ENCODE peak calls at places on chromosomes 6 and 20, in seven cellular contexts. S is 8988T; D is effector CD4-positive, alpha-beta T cell; T is ecto neural progenitor cell; Q is CD4-positive, alpha-beta T cell; W is mesothelial cell of epicardium; V is H7. R is an unnamed sample.
A peak's percentile ranks its signal among the peaks of the same experiment; 100 is the strongest.

GRCh38 chr6:29663300-29664039 is 6.6 kb downstream of the MOG start:
- DNase-seq in S (no peak), D (no peak), T (no peak), Q (no peak), W (no peak), V (no peak), R (no peak)

GRCh38 chr6:149114167-149114566 is 203.3 kb upstream of the TAB2 start:
- DNase-seq in S (no peak), D (no peak), T (no peak), Q (no peak), W (no peak), V (no peak), R (no peak)

GRCh38 chr6:100274147-100274546 is 190.6 kb downstream of the SIM1 start:
- DNase-seq in S (no peak), D (no peak), T (no peak), Q (no peak), W (no peak), V (no peak), R (no peak)

GRCh38 chr6:154814063-154814462 is 80.8 kb downstream of the SCAF8 start:
- DNase-seq in S (no peak), D (no peak), T (no peak), Q (no peak), W (no peak), V (no peak), R (no peak)

GRCh38 chr20:60210779-60211617 is 252.8 kb downstream of the CDH26 start:
- DNase-seq in S (peak; percentile 44), D (peak; percentile 34), T (peak; percentile 84), Q (peak; percentile 25), W (peak; percentile 48), V (peak; percentile 68), R (peak; percentile 48)

GRCh38 chr6:108635505-108636226 is 74.9 kb downstream of the FOXO3 start:
- DNase-seq in S (no peak), D (peak; percentile 25), T (no peak), Q (peak; percentile 16), W (no peak), V (no peak), R (no peak)

GRCh38 chr6:166998256-166999144 is 697 bp upstream of the CEP43 start:
- DNase-seq in S (no peak), D (peak; percentile 10), T (peak; percentile 74), Q (no peak), W (peak; percentile 26), V (peak; percentile 66), R (no peak)

GRCh38 chr6:81751388-81752083 is 945 bp downstream of the TENT5A start:
- DNase-seq in S (no peak), D (peak; percentile 2), T (peak; percentile 71), Q (peak; percentile 3), W (no peak), V (peak; percentile 35), R (no peak)

GRCh38 chr6:19896580-19897010 is 59.4 kb downstream of the ID4 start:
- DNase-seq in S (no peak), D (no peak), T (no peak), Q (no peak), W (no peak), V (no peak), R (no peak)

GRCh38 chr6:25232478-25232877 is 46.7 kb upstream of the CARMIL1 start:
- DNase-seq in S (no peak), D (no peak), T (no peak), Q (no peak), W (no peak), V (no peak), R (no peak)

GRCh38 chr6:148999921-149000589 is 253.2 kb downstream of the UST start:
- DNase-seq in S (no peak), D (no peak), T (no peak), Q (no peak), W (no peak), V (no peak), R (no peak)

GRCh38 chr20:36096404-36096799 is 58.1 kb upstream of the EPB41L1 start:
- DNase-seq in S (no peak), D (no peak), T (no peak), Q (no peak), W (no peak), V (no peak), R (no peak)

GRCh38 chr20:6007094-6007528 is 46.7 kb downstream of the LRRN4 start:
- DNase-seq in S (no peak), D (no peak), T (no peak), Q (no peak), W (no peak), V (peak; percentile 14), R (no peak)

GRCh38 chr6:75368151-75368779 is 83.7 kb upstream of the TMEM30A start:
- DNase-seq in S (no peak), D (no peak), T (peak; percentile 67), Q (no peak), W (peak; percentile 22), V (peak; percentile 36), R (peak; percentile 22)

GRCh38 chr20:45088247-45088646 is 12.7 kb downstream of the KCNS1 start:
- DNase-seq in S (no peak), D (no peak), T (no peak), Q (no peak), W (no peak), V (no peak), R (no peak)

GRCh38 chr6:13267142-13267621 is 61.2 kb downstream of the TBC1D7 start:
- DNase-seq in S (no peak), D (no peak), T (no peak), Q (no peak), W (no peak), V (no peak), R (no peak)

GRCh38 chr6:151679081-151679480 is 128.4 kb upstream of the ESR1 start:
- DNase-seq in S (no peak), D (no peak), T (no peak), Q (no peak), W (no peak), V (no peak), R (no peak)

GRCh38 chr6:85078071-85078470 is 313.7 kb upstream of the TBX18 start:
- DNase-seq in S (no peak), D (no peak), T (no peak), Q (no peak), W (no peak), V (no peak), R (no peak)

GRCh38 chr6:12288211-12288618 is 1.9 kb upstream of the EDN1 start:
- DNase-seq in S (no peak), D (no peak), T (no peak), Q (no peak), W (no peak), V (peak; percentile 31), R (no peak)

GRCh38 chr20:52971498-52972189 is 514 bp upstream of the TSHZ2 start:
- DNase-seq in S (no peak), D (no peak), T (no peak), Q (no peak), W (no peak), V (no peak), R (no peak)

GRCh38 chr6:77774457-77774856 is 121.6 kb downstream of the MEI4 start:
- DNase-seq in S (no peak), D (no peak), T (no peak), Q (no peak), W (no peak), V (no peak), R (no peak)

GRCh38 chr6:100663219-100663863 is 198.6 kb upstream of the SIM1 start:
- DNase-seq in S (no peak), D (no peak), T (no peak), Q (no peak), W (no peak), V (no peak), R (no peak)

GRCh38 chr20:57330998-57331397 is 1.4 kb downstream of the SPO11 start:
- DNase-seq in S (no peak), D (no peak), T (no peak), Q (no peak), W (no peak), V (no peak), R (no peak)

R was measured in HuH-7.5.